ENCODE peak calls at places on chromosomes 11 and 22, in four cellular contexts. One of them, this sample, is unnamed. For H3K27me3, the result is how much of the 10 kb centered on the place peaks cover.

GRCh38 chr22:29096736-29097669 is 24.2 kb downstream of the KREMEN1 start:
- DNase-seq in adrenal gland: no peak
- DNase-seq in GM23338: peak
- DNase-seq in right lobe of liver: no peak
- DNase-seq in this sample: peak

GRCh38 chr11:27296406-27296994 is 66.5 kb downstream of the CCDC34 start:
- DNase-seq in adrenal gland: no peak
- DNase-seq in GM23338: peak
- DNase-seq in right lobe of liver: no peak
- DNase-seq in this sample: no peak

GRCh38 chr11:11789735-11790369 is 51.9 kb upstream of the USP47 start:
- DNase-seq in adrenal gland: no peak
- DNase-seq in GM23338: peak
- DNase-seq in right lobe of liver: no peak
- DNase-seq in this sample: no peak

GRCh38 chr11:41245704-41246398 is 213.6 kb downstream of the LRRC4C start:
- DNase-seq in adrenal gland: peak
- DNase-seq in GM23338: peak
- DNase-seq in right lobe of liver: peak
- DNase-seq in this sample: no peak

GRCh38 chr22:40678493-40679248 is 613 bp upstream of the MCHR1 start:
- DNase-seq in adrenal gland: no peak
- DNase-seq in GM23338: no peak
- DNase-seq in right lobe of liver: peak
- DNase-seq in this sample: no peak

GRCh38 chr11:100855466-100856067 is 168.5 kb downstream of the ARHGAP42 start:
- DNase-seq in adrenal gland: no peak
- DNase-seq in GM23338: peak
- DNase-seq in right lobe of liver: no peak
- DNase-seq in this sample: no peak

GRCh38 chr11:130413383-130414106 is 14.9 kb downstream of the ADAMTS8 start:
- DNase-seq in adrenal gland: peak
- DNase-seq in GM23338: no peak
- DNase-seq in right lobe of liver: no peak
- DNase-seq in this sample: no peak

GRCh38 chr22:29503811-29504372 is 23.9 kb downstream of the NEFH start:
- DNase-seq in adrenal gland: peak
- DNase-seq in GM23338: no peak
- DNase-seq in right lobe of liver: no peak
- DNase-seq in this sample: no peak

DNA sequence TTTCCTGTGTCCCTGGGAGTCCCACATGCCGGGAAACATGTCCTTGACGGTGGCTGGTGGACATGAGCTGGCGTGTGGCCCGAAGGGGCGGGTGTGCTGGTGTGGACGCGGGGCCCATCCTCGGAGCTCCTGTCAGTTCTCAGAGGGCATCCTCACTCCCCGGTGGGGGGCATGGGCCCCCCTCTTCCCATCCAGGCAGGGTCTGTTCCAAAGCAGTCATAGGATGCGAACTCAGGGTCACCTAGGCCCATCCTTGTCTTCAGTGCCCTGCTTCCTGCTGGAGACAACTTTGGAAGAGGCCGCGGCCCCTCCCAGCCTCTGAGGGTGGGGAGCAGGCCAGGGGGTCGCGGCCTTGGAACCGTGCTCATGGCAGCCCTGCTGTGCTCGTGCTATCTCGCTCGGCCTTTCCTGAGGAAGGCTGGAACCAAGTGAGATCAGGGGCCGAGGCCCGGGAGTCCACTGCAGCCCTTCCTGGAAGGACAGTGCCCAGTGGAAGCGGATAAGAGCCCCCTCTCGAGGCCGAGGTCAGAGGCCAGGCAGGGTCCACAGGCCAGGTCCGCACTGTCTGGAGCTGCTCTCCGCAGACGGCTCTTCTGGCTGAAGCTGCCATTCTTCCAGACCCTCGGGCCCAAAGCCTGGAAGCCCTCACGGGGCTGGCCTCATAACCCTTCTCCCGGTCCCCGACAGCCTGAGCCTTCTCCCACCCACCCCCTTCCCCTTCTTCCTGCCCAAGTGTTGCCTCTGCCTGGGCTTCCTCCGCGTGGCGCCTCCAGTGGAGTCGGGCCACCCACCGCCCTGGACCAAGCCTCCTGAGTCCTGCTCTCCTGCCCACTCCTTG is 8.7 kb downstream of the GRK2 start:
- DNase-seq in adrenal gland: peak
- DNase-seq in GM23338: no peak
- DNase-seq in right lobe of liver: peak
- DNase-seq in this sample: peak
- H3K27ac ChIP-seq in adrenal gland: peak
- H3K27ac ChIP-seq in GM23338: no peak
- H3K27ac ChIP-seq in right lobe of liver: peak
- H3K27ac ChIP-seq in this sample: peak

GRCh38 chr11:2440646-2441045 is 3.7 kb downstream of the TRPM5 start:
- DNase-seq in adrenal gland: no peak
- DNase-seq in GM23338: no peak
- DNase-seq in right lobe of liver: peak
- DNase-seq in this sample: peak
- H3K27me3 ChIP-seq in adrenal gland: under half
- H3K27me3 ChIP-seq in GM23338: under half
- H3K27me3 ChIP-seq in right lobe of liver: under half
- H3K27me3 ChIP-seq in this sample: under half

DNA sequence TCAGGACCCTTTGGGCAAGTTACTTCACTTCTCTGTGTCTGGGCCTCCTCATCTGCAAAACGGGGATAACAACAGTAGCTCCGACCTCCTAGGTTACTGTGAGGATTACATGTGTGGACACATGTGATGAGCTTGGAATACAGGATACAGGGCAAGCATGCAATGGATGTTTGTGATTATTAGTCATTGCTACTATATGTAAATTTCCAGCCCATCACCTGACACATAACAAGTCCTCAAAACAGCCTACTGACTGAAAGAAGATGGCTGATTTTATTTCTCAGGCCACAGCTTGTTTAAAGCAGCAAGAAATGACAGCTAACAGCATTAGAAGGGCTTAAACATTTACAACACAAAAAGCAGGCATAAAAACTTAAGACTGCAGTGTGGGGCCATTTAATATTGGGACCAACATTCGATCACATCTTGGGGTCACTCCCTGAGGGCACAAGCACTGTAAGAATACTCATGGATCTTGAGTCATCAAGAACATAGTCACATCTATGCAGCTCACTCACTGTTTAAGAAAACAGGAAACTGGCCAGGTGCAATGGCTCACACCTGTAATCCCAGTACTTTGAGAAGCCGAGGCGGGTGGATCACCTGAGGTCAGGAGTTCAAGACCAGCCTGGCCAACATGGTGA is 49.6 kb downstream of the ABTB2 start:
- DNase-seq in adrenal gland: no peak
- DNase-seq in GM23338: no peak
- DNase-seq in right lobe of liver: no peak
- DNase-seq in this sample: no peak
- H3K27ac ChIP-seq in adrenal gland: no peak
- H3K27ac ChIP-seq in GM23338: no peak
- H3K27ac ChIP-seq in right lobe of liver: peak
- H3K27ac ChIP-seq in this sample: no peak

GRCh38 chr11:79082280-79082679 is 358.6 kb downstream of the TENM4 start:
- DNase-seq in adrenal gland: no peak
- DNase-seq in GM23338: no peak
- DNase-seq in right lobe of liver: no peak
- DNase-seq in this sample: no peak
- H3K27me3 ChIP-seq in adrenal gland: under half
- H3K27me3 ChIP-seq in GM23338: under half
- H3K27me3 ChIP-seq in right lobe of liver: under half
- H3K27me3 ChIP-seq in this sample: under half

This sample was measured in right cardiac atrium.